ENCODE peak calls at places on chromosomes 1 and 21, in five cellular contexts. M, O, N, A and S are unnamed samples. For H3K36me3, the result is how much of the 10 kb centered on the place peaks cover.

GRCh38 chr21:32015740-32016139 is 142.9 kb downstream of the HUNK start:
- DNase-seq in A (no peak), M (no peak), O (no peak), N (no peak), S (no peak)

GRCh38 chr1:232227171-232227740 is 402.7 kb downstream of the SIPA1L2 start:
- DNase-seq in A (no peak), O (no peak), M (no peak), N (peak), S (peak)

GRCh38 chr1:64966158-64966963 is at the start of gene JAK1:
- DNase-seq in A (peak), M (peak), O (peak), N (peak), S (peak)

GRCh38 chr21:38561613-38562012 is 63.3 kb upstream of the ERG start:
- DNase-seq in M (no peak), N (no peak), A (no peak), O (no peak), S (no peak)

GRCh38 chr1:12434174-12434573 is 183.8 kb downstream of the DHRS3 start:
- DNase-seq in A (peak), M (no peak), O (no peak), N (no peak), S (no peak)

GRCh38 chr1:198359024-198359653 is 181.3 kb downstream of the ATP6V1G3 start:
- DNase-seq in N (no peak), O (peak), A (no peak), M (no peak), S (no peak)

GRCh38 chr1:147670319-147671003 is at the start of gene ACP6:
- DNase-seq in N (peak), O (peak), M (peak), A (peak), S (peak)

GRCh38 chr1:187971851-187972250 is 1143.1 kb downstream of the PLA2G4A start:
- DNase-seq in N (no peak), O (no peak), M (no peak), A (no peak), S (no peak)

GRCh38 chr1:10644307-10645128 is 151.9 kb downstream of the CASZ1 start:
- DNase-seq in A (no peak), N (no peak), M (no peak), O (no peak), S (no peak)
- H3K36me3 ChIP-seq in A (under half), N (under half), M (under half), O (under half), S (under half)

GRCh38 chr21:33332143-33332542 is 7.4 kb downstream of the IFNAR1 start:
- DNase-seq in A (no peak), N (no peak), O (no peak), M (no peak), S (no peak)
- H3K36me3 ChIP-seq in A (under half), N (under half), O (under half), M (under half), S (under half)

GRCh38 chr1:235100124-235100801 is 28.4 kb downstream of the TOMM20 start:
- DNase-seq in O (no peak), N (peak), A (no peak), M (no peak), S (no peak)
- H3K36me3 ChIP-seq in O (under half), N (under half), A (under half), M (under half), S (under half)

DNA sequence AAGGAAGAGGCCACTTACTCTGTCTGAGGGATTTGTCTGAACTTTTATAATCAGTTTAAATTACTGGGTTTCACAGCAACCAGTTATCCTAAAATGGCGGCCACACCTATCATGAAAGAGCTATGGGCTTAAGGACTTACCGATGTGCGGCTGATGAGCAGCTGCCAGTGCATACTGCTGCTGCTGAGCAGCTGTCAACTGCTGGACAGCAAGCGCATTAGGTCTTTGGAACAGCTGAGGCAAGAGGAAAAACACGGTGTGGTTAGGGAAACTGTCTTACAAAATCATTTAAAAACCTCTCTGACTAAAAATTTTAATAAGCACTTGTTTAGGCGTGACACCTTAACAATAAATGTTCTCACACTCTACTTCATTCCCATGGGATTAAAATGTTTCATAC is 72.6 kb upstream of the SDC3 start:
- DNase-seq in M (no peak), A (no peak), O (no peak), N (no peak), S (no peak)
- H3K36me3 ChIP-seq in M (under half), A (under half), O (under half), N (under half), S (half or more)

DNA sequence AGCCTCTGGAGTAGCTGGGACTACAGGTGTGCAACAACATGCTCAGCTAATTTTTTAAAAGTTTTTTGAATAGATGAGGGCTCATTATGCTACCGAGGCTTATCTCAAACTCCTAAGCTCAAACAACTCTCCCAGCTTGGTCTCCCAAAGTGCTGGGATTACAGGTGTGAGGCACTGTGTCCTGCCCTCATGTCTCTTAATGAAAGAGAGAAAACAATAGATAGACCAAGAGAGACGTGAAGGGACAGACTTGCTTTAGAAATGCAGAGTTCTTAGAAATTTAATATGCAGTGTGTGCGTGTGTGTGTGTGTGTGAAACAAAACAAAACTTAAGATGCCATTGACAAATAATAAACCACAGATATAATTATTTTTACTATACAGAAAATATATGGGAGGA is 105.2 kb downstream of the ST3GAL3 start:
- DNase-seq in M (no peak), N (no peak), A (no peak), O (no peak), S (peak)
- H3K36me3 ChIP-seq in M (under half), N (under half), A (under half), O (under half), S (under half)

GRCh38 chr1:207787776-207788175 is 35.9 kb downstream of the CD46 start:
- DNase-seq in M (no peak), O (no peak), N (no peak), A (no peak), S (no peak)
- H3K36me3 ChIP-seq in M (under half), O (under half), N (under half), A (under half), S (under half)